ENCODE peak calls at places on chromosomes 4 and X, in four cellular contexts. C, A, G and M are unnamed samples.

GRCh38 chr4:10074767-10075105 is 41.9 kb downstream of the WDR1 start:
- DNase-seq in G (peak; percentile 60), A (no peak), C (peak; percentile 25), M (no peak)

GRCh38 chrX:24981030-24981429 is 34.7 kb downstream of the ARX start:
- DNase-seq in G (no peak), A (no peak), C (no peak), M (no peak)

GRCh38 chrX:81120936-81121351 is 80.8 kb downstream of the HMGN5 start:
- DNase-seq in A (peak; percentile 43), G (peak; percentile 59), C (peak; percentile 80), M (no peak)

GRCh38 chrX:19214248-19214787 is 92.0 kb upstream of the ADGRG2 start:
- DNase-seq in A (no peak), G (no peak), C (peak; percentile 9), M (no peak)

GRCh38 chrX:129665916-129666644 is 11.3 kb upstream of the APLN start:
- DNase-seq in C (peak; percentile 93), A (no peak), G (peak; percentile 64), M (no peak)

GRCh38 chrX:56385336-56385735 is 153.2 kb downstream of the KLF8 start:
- DNase-seq in A (no peak), C (no peak), G (no peak), M (no peak)

GRCh38 chr4:137644201-137644600 is 111.9 kb upstream of the PCDH18 start:
- DNase-seq in A (no peak), C (no peak), G (peak; percentile 34), M (no peak)

GRCh38 chr4:54015421-54016065 is 48.9 kb downstream of the CHIC2 start:
- DNase-seq in C (peak; percentile 45), G (no peak), A (no peak), M (no peak)

GRCh38 chr4:94995684-94996394 is 238.1 kb downstream of the BMPR1B start:
- DNase-seq in G (peak; percentile 26), A (no peak), C (peak; percentile 76), M (no peak)

GRCh38 chrX:118218079-118218478 is 101.5 kb upstream of the KLHL13 start:
- DNase-seq in G (no peak), A (no peak), C (no peak), M (no peak)

GRCh38 chrX:118216488-118216887 is 99.9 kb upstream of the KLHL13 start:
- DNase-seq in C (no peak), A (no peak), G (no peak), M (no peak)

GRCh38 chrX:118218940-118219339 is 102.3 kb upstream of the KLHL13 start:
- DNase-seq in C (no peak), G (no peak), A (no peak), M (no peak)

GRCh38 chrX:118215346-118215745 is 98.7 kb upstream of the KLHL13 start:
- DNase-seq in G (no peak), A (no peak), C (no peak), M (no peak)

GRCh38 chrX:118216086-118216485 is 99.5 kb upstream of the KLHL13 start:
- DNase-seq in C (no peak), A (no peak), G (no peak), M (no peak)
- H3K27ac ChIP-seq in C (no peak overlapping the region), A (no peak overlapping the region), G (no peak overlapping the region), M (no peak overlapping the region)

DNA sequence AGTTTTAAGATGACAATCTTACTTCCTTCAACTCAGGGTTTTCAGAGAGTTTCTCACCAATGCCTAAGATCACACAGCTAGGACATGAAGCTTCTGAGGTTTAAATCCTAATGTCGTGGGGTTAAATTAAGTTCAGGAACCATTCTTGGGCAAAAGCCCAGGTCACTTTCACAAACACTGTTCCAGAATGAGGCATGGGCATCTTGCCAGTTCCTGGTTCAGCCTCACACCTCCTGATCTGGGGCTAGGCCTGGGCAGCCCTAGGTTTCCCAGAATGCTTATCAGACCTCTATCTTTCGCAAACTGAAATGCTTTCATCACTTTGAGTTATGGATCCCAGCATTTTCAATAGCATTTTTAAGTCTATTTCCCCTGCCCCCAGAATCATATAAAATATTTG is 224.8 kb upstream of the EDA2R start:
- DNase-seq in C (no peak), G (no peak), A (peak; percentile 32), M (no peak)
- H3K27ac ChIP-seq in C (no peak overlapping the region), G (no peak overlapping the region), A (no peak overlapping the region), M (no peak overlapping the region)

DNA sequence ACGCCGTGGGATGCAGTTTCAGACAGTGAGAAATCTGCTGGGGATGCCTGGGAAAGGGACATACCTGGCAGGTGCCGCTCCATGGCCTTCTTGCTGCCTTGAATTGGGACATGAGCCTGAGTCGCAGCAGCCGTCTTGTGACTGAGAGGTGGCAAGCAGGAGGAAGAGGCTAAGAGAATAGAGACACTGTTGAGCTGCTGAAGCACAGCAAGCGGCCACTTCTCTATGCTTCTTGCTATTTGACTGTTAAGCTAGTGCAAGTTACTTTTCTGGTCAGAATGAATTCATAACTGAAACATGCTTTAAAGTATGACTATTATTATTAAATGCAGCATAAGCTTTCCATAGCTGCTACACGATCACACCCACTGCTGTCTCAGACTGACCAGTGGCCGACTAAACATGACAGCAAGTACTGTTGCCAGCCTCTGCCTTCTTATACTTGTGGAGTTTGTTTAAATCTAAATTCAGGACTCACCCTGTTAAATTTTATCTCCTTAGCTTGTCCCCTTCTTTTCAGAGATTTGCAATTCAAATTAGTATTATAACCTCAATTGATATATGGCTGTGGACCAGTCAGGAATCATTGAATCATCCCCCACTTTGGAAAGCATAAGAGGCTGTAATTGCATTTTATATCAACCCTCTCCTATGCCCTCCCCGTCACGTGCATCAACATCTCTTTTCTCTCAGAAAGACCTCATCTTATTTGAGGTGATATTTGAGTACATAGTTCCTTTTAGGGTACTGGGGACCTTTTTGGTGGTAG is 24.8 kb upstream of the ACSL1 start:
- DNase-seq in C (no peak), A (no peak), G (no peak), M (peak; percentile 79)
- H3K27ac ChIP-seq in C (no peak overlapping the region), A (peak overlapping the region; percentile 47), G (no peak overlapping the region), M (peak overlapping the region; percentile 82)

DNA sequence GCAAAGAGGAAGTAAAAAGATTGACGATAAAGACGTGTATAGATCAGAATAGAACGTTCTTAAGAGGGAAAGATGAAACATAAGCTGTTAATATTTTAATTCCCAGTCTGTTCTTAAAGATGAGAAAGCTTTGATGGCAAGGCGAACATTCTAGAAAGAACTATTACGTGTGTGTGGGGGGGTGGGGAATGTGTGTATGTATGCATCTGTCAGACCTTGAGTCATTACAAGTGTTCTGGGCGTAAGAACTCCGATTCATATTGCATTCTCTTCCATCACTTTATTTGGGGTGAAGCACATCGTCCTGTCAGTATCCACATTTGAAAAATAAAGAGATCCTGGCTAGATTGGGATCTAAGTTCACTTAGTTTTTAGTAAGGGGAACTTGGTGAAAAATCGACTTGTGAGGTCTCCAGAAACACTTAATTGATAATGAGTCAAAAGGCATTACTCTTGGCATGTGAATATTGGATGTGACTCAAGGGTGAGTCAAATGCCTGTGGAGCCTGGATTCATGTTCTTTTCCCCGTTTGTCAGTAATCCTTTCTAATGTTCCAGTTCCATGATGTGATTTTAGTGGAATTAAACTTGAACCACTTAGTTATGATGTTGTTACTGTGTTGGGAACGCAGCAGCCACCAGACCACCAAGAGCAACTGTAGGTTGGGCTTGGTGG is 3.1 kb downstream of the SMS start:
- DNase-seq in C (no peak), G (peak; percentile 89), A (no peak), M (no peak)
- H3K27ac ChIP-seq in C (no peak overlapping the region), G (peak overlapping the region; percentile 78), A (no peak overlapping the region), M (no peak overlapping the region)

GRCh38 chr4:99209671-99210070 is 9.4 kb downstream of the ADH6 start:
- DNase-seq in C (peak; percentile 87), A (no peak), G (no peak), M (no peak)
- H3K27ac ChIP-seq in C (no peak overlapping the region), A (no peak overlapping the region), G (no peak overlapping the region), M (no peak overlapping the region)

DNA sequence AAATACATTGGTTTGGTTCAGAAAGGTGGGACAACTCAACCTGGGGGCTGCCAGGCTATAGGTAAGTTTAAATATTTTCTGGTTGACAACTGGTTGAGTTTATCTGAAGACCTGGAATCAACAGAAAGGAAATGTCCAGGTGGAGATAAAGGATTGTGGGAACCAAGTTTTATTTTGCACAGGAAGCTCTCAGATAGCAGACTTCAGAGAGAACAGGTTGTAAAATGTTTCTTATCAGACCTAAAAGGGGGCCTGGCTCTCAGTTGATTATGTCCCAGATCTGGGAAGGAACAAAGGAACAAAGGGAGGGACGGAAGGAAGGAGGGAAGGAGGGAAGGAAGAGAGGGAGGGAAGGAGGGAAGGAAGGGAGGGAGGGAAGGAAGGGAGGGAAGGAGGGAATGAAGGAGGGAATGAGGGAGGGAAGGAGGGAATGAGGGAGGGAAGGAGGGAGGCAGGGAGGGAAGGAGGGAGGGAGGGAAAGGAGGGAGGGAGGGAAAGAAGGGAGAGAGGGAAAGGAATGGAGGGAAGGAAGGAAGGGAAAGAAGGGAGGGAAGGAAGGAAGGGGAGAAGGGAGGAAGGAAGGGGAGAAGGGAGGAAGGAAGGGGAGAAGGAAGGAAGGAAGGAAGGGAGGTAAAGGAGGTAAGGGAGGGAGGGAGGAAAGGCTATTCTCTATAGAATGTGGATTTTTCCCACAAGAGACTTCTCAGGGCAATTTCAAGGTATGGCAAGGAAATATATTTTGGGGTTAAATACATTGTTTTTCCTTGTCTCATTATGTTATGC is 186.7 kb downstream of the DHRSX start:
- DNase-seq in G (no peak), C (no peak), A (no peak), M (no peak)
- H3K27ac ChIP-seq in G (no peak overlapping the region), C (no peak overlapping the region), A (no peak overlapping the region), M (no peak overlapping the region)

DNA sequence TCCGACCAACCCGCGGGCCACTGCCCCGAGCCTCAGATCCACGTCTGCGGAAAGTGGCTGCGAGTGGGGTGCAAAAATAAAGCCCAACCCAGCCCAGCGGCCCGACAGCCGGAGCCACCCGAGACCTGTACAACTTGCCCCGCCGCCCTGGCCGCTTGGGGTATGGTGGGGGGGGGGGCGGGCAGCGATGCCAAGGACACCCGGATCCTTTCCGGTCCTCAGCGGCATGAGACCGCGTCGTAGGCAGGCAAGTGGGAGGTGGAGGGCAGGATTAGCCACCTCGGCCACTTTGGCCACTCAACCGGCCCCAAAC is 1.6 kb downstream of the SLITRK4 start:
- DNase-seq in C (no peak), G (no peak), A (no peak), M (no peak)
- H3K27ac ChIP-seq in C (no peak overlapping the region), G (no peak overlapping the region), A (no peak overlapping the region), M (no peak overlapping the region)

DNA sequence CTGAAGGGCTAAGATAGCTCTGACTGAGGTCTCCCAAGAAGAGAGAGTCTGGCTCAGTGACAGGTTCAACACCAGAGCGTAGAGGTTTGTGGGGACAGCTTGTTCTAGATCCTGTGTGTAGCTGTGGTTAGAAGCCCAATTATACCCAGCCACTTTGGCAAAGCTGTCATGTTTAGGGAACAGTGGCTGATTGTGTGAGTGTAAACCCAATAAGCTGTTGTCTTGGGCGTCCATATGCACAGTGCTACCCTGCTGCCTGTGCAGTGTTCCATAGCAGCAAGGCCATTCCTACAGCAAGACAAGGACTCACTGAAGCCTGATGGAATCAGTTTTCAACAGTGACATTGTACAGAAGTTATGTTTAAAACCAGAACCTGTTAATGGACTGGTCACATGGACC is 11.2 kb upstream of the SCRG1 start:
- DNase-seq in G (no peak), A (no peak), C (no peak), M (no peak)
- H3K27ac ChIP-seq in G (no peak overlapping the region), A (no peak overlapping the region), C (no peak overlapping the region), M (peak overlapping the region; percentile 91)

GRCh38 chrX:30308263-30309138 is 689 bp downstream of the NR0B1 start:
- DNase-seq in A (peak; percentile 24), C (peak; percentile 54), G (peak; percentile 13), M (peak; percentile 69)
- H3K27ac ChIP-seq in A (no peak overlapping the region), C (no peak overlapping the region), G (no peak overlapping the region), M (no peak overlapping the region)

GRCh38 chr4:141810702-141811365 is 174.5 kb downstream of the IL15 start:
- DNase-seq in C (no peak), G (no peak), A (no peak), M (no peak)
- H3K27ac ChIP-seq in C (no peak overlapping the region), G (no peak overlapping the region), A (no peak overlapping the region), M (no peak overlapping the region)